ENCODE peak calls at places on chromosomes 2 and 18, in five cellular contexts. M is breast epithelium, H is psoas muscle, D is heart left ventricle, O is thyroid gland. W is an unnamed sample. For H3K36me3 and H3K4me1, the result is how much of the 10 kb centered on the place peaks cover.

GRCh38 chr18:80109676-80110078 is 615 bp downstream of the ADNP2 start:
- DNase-seq in M (no peak), H (peak), D (peak), O (peak), W (no peak)

GRCh38 chr2:142299021-142299420 is 168.2 kb upstream of the LRP1B start:
- DNase-seq in M (no peak), H (no peak), D (no peak), O (no peak), W (no peak)

GRCh38 chr2:233917146-233917545 is at the start of gene TRPM8:
- DNase-seq in M (no peak), H (no peak), D (no peak), O (no peak), W (no peak)

GRCh38 chr18:6414723-6415362 is at the start of gene L3MBTL4:
- DNase-seq in M (no peak), H (peak), D (no peak), O (peak), W (no peak)

GRCh38 chr2:7007846-7008741 is 90.9 kb downstream of the RNF144A start:
- DNase-seq in M (peak), H (peak), D (peak), O (peak), W (peak)

GRCh38 chr2:223692227-223692947 is 90.2 kb upstream of the SCG2 start:
- DNase-seq in M (no peak), H (no peak), D (peak), O (peak), W (no peak)

GRCh38 chr2:113910110-113910717 is 20.3 kb downstream of the ACTR3 start:
- DNase-seq in M (no peak), H (no peak), D (no peak), O (no peak), W (no peak)

GRCh38 chr18:48084041-48084757 is 153.7 kb upstream of the SMAD2 start:
- DNase-seq in M (no peak), H (no peak), D (no peak), O (no peak), W (no peak)

GRCh38 chr2:75709297-75709696 is 1.4 kb downstream of the GCFC2 start:
- DNase-seq in M (no peak), H (no peak), D (no peak), O (no peak), W (no peak)

GRCh38 chr2:232871418-232871834 is 1.4 kb downstream of the SNORC start:
- DNase-seq in M (no peak), H (no peak), D (no peak), O (no peak), W (peak)

GRCh38 chr18:51342815-51343214 is 145.3 kb upstream of the MEX3C start:
- DNase-seq in M (no peak), H (no peak), D (no peak), O (no peak), W (no peak)

GRCh38 chr18:25019086-25019860 is 332.7 kb downstream of the ZNF521 start:
- DNase-seq in M (no peak), H (no peak), D (no peak), O (no peak), W (no peak)

GRCh38 chr2:196293751-196294486 is 122.5 kb upstream of the STK17B start:
- DNase-seq in M (no peak), H (no peak), D (no peak), O (no peak), W (no peak)

GRCh38 chr2:86283461-86284030 is 53.9 kb downstream of the REEP1 start:
- DNase-seq in M (no peak), H (no peak), D (no peak), O (peak), W (no peak)

GRCh38 chr2:32806857-32807256 is 139.9 kb upstream of the LTBP1 start:
- DNase-seq in M (no peak), H (no peak), D (no peak), O (no peak), W (no peak)

GRCh38 chr2:231613054-231613654 is 20.5 kb downstream of the TEX44 start:
- DNase-seq in M (no peak), H (peak), D (no peak), O (no peak), W (peak)

GRCh38 chr2:96157649-96158553 is 12.7 kb upstream of the DUSP2 start:
- DNase-seq in M (no peak), H (no peak), D (no peak), O (no peak), W (no peak)

GRCh38 chr2:43312751-43313641 is 86.6 kb upstream of the ZFP36L2 start:
- DNase-seq in M (no peak), H (no peak), D (no peak), O (peak), W (no peak)

GRCh38 chr18:74569401-74569800 is 28.3 kb upstream of the ZNF407 start:
- DNase-seq in M (no peak), H (no peak), D (no peak), O (no peak), W (no peak)

GRCh38 chr2:218281449-218281848 is 10.9 kb downstream of the TMBIM1 start:
- DNase-seq in M (no peak), H (peak), D (peak), O (peak), W (no peak)

GRCh38 chr2:165067958-165068612 is 112.8 kb upstream of the SLC38A11 start:
- DNase-seq in M (no peak), H (no peak), D (peak), O (peak), W (no peak)

GRCh38 chr18:79245517-79246001 is 150.2 kb upstream of the NFATC1 start:
- DNase-seq in M (no peak), H (no peak), D (no peak), O (no peak), W (no peak)

GRCh38 chr2:188970201-188970600 is 4.0 kb upstream of the COL3A1 start:
- DNase-seq in M (no peak), H (no peak), D (no peak), O (no peak), W (no peak)

GRCh38 chr18:44935455-44935854 is 254.8 kb downstream of the SETBP1 start:
- DNase-seq in M (no peak), H (no peak), D (no peak), O (peak), W (no peak)

GRCh38 chr2:37894601-37895000 is 30.5 kb upstream of the RMDN2 start:
- DNase-seq in M (no peak), H (no peak), D (no peak), O (no peak), W (no peak)

GRCh38 chr2:42844901-42845685 is 52.7 kb upstream of the HAAO start:
- DNase-seq in M (no peak), H (no peak), D (no peak), O (no peak), W (peak)

GRCh38 chr2:35741556-35741955 is 614.0 kb upstream of the CRIM1 start:
- DNase-seq in M (no peak), H (no peak), D (no peak), O (no peak), W (no peak)

GRCh38 chr2:224982910-224983688 is 59.2 kb downstream of the DOCK10 start:
- DNase-seq in M (no peak), H (no peak), D (no peak), O (peak), W (no peak)

GRCh38 chr2:198285216-198285615 is 480.8 kb downstream of the PLCL1 start:
- DNase-seq in M (no peak), H (no peak), D (no peak), O (no peak), W (no peak)

GRCh38 chr18:77597726-77598125 is 348.1 kb downstream of the GALR1 start:
- DNase-seq in M (no peak), H (no peak), D (no peak), O (no peak), W (no peak)
- TF ChIP-seq CTCF in M (no peak), H (no peak), D (no peak), O (no peak), W (no peak)

DNA sequence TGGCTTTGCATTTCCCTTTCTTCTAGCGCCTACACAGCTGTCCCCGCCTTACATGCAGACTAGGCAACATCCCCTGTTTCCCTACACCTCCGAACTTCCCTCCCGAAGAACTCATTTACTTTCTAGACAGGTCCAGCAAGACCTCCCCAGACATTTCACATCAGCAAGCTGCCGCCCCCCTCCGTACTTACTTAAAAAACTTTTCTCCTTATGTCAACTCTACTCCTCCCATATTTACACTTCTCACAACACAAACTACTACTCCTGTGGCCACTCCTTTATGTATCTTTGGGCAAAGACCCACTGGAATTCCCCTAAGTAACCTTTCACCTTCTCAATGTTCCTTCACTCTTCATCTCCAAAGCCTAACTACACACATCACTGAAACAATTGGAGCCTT is 20.4 kb upstream of the ZNF397 start:
- DNase-seq in M (no peak), H (no peak), D (no peak), O (no peak), W (no peak)
- H3K36me3 ChIP-seq in M (under half), H (under half), D (under half), O (under half), W (under half)

GRCh38 chr2:70123829-70124117 is 36.5 kb downstream of the PCBP1 start:
- DNase-seq in M (no peak), H (no peak), D (no peak), O (no peak), W (no peak)
- H3K4me1 ChIP-seq in M (under half), H (half or more), D (under half), O (half or more), W (under half)

DNA sequence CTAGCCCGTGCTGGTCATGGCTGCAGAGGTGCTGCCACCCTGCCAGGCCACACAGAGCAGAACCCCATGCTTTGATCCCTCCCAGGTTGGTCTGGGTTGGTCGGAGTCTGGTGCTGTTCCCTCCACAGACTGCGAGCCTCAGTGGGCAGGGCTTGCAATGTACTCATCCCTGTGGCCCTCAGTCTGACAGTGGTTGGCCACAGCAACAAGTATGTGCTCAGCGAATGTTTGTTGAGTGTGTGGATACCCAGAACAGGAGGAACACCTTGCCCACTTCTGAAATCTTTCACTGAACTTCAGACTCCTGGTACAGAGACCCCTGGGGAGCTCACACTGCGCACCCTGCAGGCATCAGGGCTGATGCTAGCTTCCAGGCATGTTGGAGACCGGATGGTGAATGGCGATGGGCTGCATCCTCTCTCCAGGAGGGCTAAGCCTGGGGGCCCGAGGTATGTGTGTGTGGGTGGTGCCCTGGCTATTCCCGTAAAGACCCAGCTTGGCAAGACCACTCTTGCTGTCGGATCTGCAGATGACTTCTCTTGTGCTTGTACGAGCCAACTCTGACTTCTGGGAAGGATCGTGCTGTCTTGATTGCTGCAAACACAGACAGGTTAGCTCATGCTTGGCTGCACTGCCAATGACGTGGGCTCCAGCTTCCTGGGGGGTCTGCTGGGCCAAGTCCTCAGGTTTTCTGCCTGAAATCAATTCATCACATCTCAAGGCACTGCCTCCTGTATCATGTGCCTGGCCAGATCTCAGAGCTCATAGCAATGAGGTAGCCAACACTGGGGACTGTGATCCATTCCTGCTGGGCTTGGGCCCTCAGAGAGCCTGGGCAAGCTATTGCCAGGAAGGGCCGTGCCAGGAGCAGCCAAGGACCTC is 43.7 kb downstream of the RHOB start:
- DNase-seq in M (no peak), H (peak), D (peak), O (peak), W (peak)
- TF ChIP-seq CTCF in M (no peak), H (no peak), D (no peak), O (no peak), W (no peak)

GRCh38 chr18:12973562-12974213 is 17.5 kb upstream of the CEP192 start:
- DNase-seq in M (no peak), H (no peak), D (no peak), O (no peak), W (no peak)

GRCh38 chr18:12976305-12976704 is 14.9 kb upstream of the CEP192 start:
- DNase-seq in M (no peak), H (no peak), D (no peak), O (no peak), W (no peak)

GRCh38 chr18:12975488-12975887 is 15.7 kb upstream of the CEP192 start:
- DNase-seq in M (no peak), H (no peak), D (no peak), O (no peak), W (no peak)
- H3K36me3 ChIP-seq in M (under half), H (half or more), D (under half), O (under half), W (under half)

GRCh38 chr18:8448091-8448490 is 161.1 kb upstream of the RAB12 start:
- DNase-seq in M (no peak), H (no peak), D (no peak), O (no peak), W (no peak)

GRCh38 chr18:8453528-8453927 is 155.7 kb upstream of the RAB12 start:
- DNase-seq in M (no peak), H (no peak), D (no peak), O (no peak), W (no peak)

GRCh38 chr18:8450898-8451665 is 158.2 kb upstream of the RAB12 start:
- DNase-seq in M (no peak), H (no peak), D (peak), O (no peak), W (no peak)

GRCh38 chr18:8454136-8454535 is 155.1 kb upstream of the RAB12 start:
- DNase-seq in M (no peak), H (no peak), D (no peak), O (no peak), W (no peak)

DNA sequence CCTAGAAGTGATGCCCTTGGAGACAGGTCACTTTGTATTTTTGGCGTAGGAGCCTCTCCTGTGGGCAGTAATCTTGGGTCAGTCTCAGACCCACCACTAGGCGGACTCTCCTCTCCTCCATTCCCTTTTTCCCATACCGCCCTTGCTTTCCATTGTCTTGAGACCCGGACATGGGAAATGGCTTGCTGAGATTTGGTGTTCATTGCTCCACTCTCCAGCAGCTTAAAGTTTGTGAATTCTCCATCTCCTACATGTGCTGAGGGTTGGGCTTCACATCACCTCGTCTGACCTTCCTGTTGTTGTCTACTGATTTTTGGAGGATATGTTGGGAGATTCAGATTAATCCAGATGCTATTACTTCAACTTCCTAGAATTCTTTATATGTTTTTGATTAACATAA is 159.2 kb upstream of the RAB12 start:
- DNase-seq in M (no peak), H (no peak), D (no peak), O (no peak), W (no peak)
- H3K4me1 ChIP-seq in M (under half), H (under half), D (under half), O (under half), W (under half)

GRCh38 chr2:240989451-240990265 is 8.8 kb upstream of the SNED1 start:
- DNase-seq in M (peak), H (peak), D (peak), O (no peak), W (no peak)
- TF ChIP-seq CTCF in M (no peak), H (peak), D (peak), O (no peak), W (peak)

GRCh38 chr2:216503697-216504375 is 5.2 kb downstream of the RPL37A start:
- DNase-seq in M (no peak), H (no peak), D (no peak), O (no peak), W (no peak)

GRCh38 chr2:216501854-216502253 is 3.2 kb downstream of the RPL37A start:
- DNase-seq in M (no peak), H (no peak), D (no peak), O (no peak), W (no peak)

GRCh38 chr2:216502776-216503629 is 4.4 kb downstream of the RPL37A start:
- DNase-seq in M (no peak), H (no peak), D (no peak), O (no peak), W (no peak)

GRCh38 chr2:216505133-216506106 is 6.8 kb downstream of the RPL37A start:
- DNase-seq in M (no peak), H (no peak), D (no peak), O (no peak), W (no peak)

GRCh38 chr2:216504376-216504762 is 5.7 kb downstream of the RPL37A start:
- DNase-seq in M (no peak), H (no peak), D (no peak), O (no peak), W (no peak)
- H3K36me3 ChIP-seq in M (under half), H (half or more), D (half or more), O (under half), W (under half)

GRCh38 chr2:176813526-176814179 is 398.9 kb upstream of the HNRNPA3 start:
- DNase-seq in M (no peak), H (no peak), D (no peak), O (no peak), W (no peak)
- H3K4me1 ChIP-seq in M (under half), H (under half), D (under half), O (under half), W (under half)

GRCh38 chr2:229641676-229642075 is 72.7 kb downstream of the DNER start:
- DNase-seq in M (no peak), H (no peak), D (no peak), O (no peak), W (no peak)
- TF ChIP-seq CTCF in M (no peak), H (no peak), D (no peak), O (no peak), W (no peak)